ENCODE peak calls at places on chromosomes 4 and X, in nine cellular contexts. Y is stimulated activated CD4-positive, alpha-beta T cell treated with anti-CD3 and anti-CD28 coated beads, Interleukin-2, amount 100 ng/mL, for 24 hours; Q is HT1080; K is NCI-H2029; P is GDM1; B is SW480; R is CD4-positive, alpha-beta T cell; G is heart right ventricle; U is neural crest cell. J is an unnamed sample.
A peak's percentile ranks its signal among the peaks of the same experiment; 100 is the strongest.

GRCh38 chr4:77082886-77083608 is 7.3 kb upstream of the CCNI start:
- DNase-seq in G (no peak), Q (no peak), Y (no peak), R (no peak), B (no peak), U (no peak), K (no peak), P (no peak), J (no peak)

GRCh38 chr4:27490747-27491146 is 630.1 kb downstream of the STIM2 start:
- DNase-seq in G (no peak), B (no peak), P (no peak), U (no peak), K (no peak), Y (no peak), R (no peak), Q (no peak), J (no peak)

GRCh38 chr4:175369087-175369486 is 443.0 kb downstream of the GPM6A start:
- DNase-seq in R (no peak), G (no peak), Q (peak; percentile 4), U (no peak), P (no peak), Y (no peak), B (no peak), K (no peak), J (no peak)

GRCh38 chr4:24615977-24616376 is 31.6 kb upstream of the DHX15 start:
- DNase-seq in B (no peak), K (no peak), P (no peak), R (no peak), G (no peak), Y (no peak), Q (no peak), U (no peak), J (no peak)

GRCh38 chr4:60683953-60684352 is 516.2 kb upstream of the ADGRL3 start:
- DNase-seq in G (no peak), B (no peak), P (no peak), Y (no peak), K (no peak), Q (peak; percentile 35), U (no peak), R (no peak), J (no peak)

GRCh38 chr4:6265546-6265945 is 4.1 kb upstream of the WFS1 start:
- DNase-seq in P (no peak), B (no peak), Q (no peak), G (no peak), R (no peak), U (no peak), Y (no peak), K (no peak), J (no peak)

GRCh38 chr4:123415977-123416376 is 19.4 kb downstream of the SPRY1 start:
- DNase-seq in R (no peak), U (no peak), B (peak; percentile 2), Y (peak; percentile 51), G (no peak), Q (no peak), P (peak; percentile 72), K (no peak), J (no peak)

GRCh38 chr4:186400676-186401075 is 134.7 kb downstream of the F11 start:
- DNase-seq in K (no peak), R (no peak), B (no peak), Y (no peak), Q (peak; percentile 31), P (no peak), G (no peak), U (no peak), J (no peak)

GRCh38 chr4:98363431-98363830 is 102.2 kb downstream of the RAP1GDS1 start:
- DNase-seq in R (no peak), G (no peak), U (no peak), Q (no peak), B (no peak), K (no peak), Y (no peak), P (no peak), J (no peak)

GRCh38 chr4:26912810-26913209 is 52.2 kb downstream of the STIM2 start:
- DNase-seq in Y (no peak), U (no peak), R (no peak), K (no peak), Q (no peak), P (no peak), B (no peak), G (no peak), J (no peak)

GRCh38 chr4:48906283-48907173 is at the start of gene OCIAD2:
- DNase-seq in P (no peak), B (peak; percentile 79), G (peak; percentile 63), U (peak; percentile 32), Y (peak; percentile 80), Q (peak; percentile 61), K (peak; percentile 94), R (peak; percentile 89), J (peak; percentile 43)

GRCh38 chr4:1192091-1192492 is 19.7 kb upstream of the SPON2 start:
- DNase-seq in Y (no peak), P (no peak), U (no peak), K (peak; percentile 50), R (no peak), Q (peak; percentile 89), G (peak; percentile 90), B (peak; percentile 22), J (peak; percentile 87)

GRCh38 chrX:35382966-35383365 is 415.2 kb upstream of the MAGEB16 start:
- DNase-seq in G (no peak), Q (no peak), K (no peak), U (no peak), B (no peak), R (no peak), P (no peak), Y (no peak), J (no peak)

GRCh38 chr4:64766565-64766964 is 357.3 kb upstream of the TECRL start:
- DNase-seq in Y (no peak), R (no peak), Q (no peak), P (no peak), B (no peak), K (no peak), U (no peak), G (no peak), J (no peak)

GRCh38 chr4:40623707-40624106 is 6.0 kb downstream of the RBM47 start:
- DNase-seq in Y (no peak), Q (no peak), P (no peak), B (no peak), K (no peak), G (no peak), R (no peak), U (no peak), J (no peak)

GRCh38 chrX:153775293-153775595 is 5.6 kb upstream of the SRPK3 start:
- DNase-seq in K (no peak), U (no peak), P (no peak), B (no peak), G (no peak), Y (no peak), Q (no peak), R (no peak), J (no peak)

GRCh38 chr4:42768125-42768748 is 111.3 kb upstream of the ATP8A1 start:
- DNase-seq in G (no peak), Q (no peak), R (no peak), Y (peak; percentile 8), B (no peak), P (no peak), U (no peak), K (peak; percentile 5), J (no peak)

GRCh38 chr4:105471566-105472176 is 2.2 kb downstream of the PPA2 start:
- DNase-seq in B (peak; percentile 54), P (peak; percentile 30), Q (peak; percentile 65), R (peak; percentile 66), K (peak; percentile 41), U (peak; percentile 67), Y (peak; percentile 59), G (peak; percentile 76), J (peak; percentile 70)

GRCh38 chr4:122548452-122548851 is 72.4 kb downstream of the IL21 start:
- DNase-seq in K (no peak), P (no peak), G (no peak), Q (peak; percentile 73), B (no peak), U (no peak), Y (no peak), R (no peak), J (no peak)

GRCh38 chrX:3962511-3963350 is 249.3 kb upstream of the PRKX start:
- DNase-seq in K (no peak), R (no peak), Q (peak; percentile 4), G (no peak), Y (no peak), U (peak; percentile 51), B (peak; percentile 33), P (no peak), J (peak; percentile 3)

GRCh38 chr4:184251680-184252000 is 34.0 kb upstream of the ENPP6 start:
- DNase-seq in R (no peak), P (no peak), U (no peak), Y (peak; percentile 17), K (no peak), Q (no peak), B (no peak), G (no peak), J (no peak)

GRCh38 chr4:169689681-169690080 is 68.1 kb downstream of the HPF1 start:
- DNase-seq in Q (no peak), R (no peak), B (no peak), P (no peak), K (no peak), G (no peak), U (no peak), Y (no peak), J (no peak)

GRCh38 chr4:152896819-152897218 is 39.3 kb upstream of the FHDC1 start:
- DNase-seq in B (no peak), Y (no peak), G (no peak), P (no peak), R (no peak), K (no peak), U (no peak), Q (no peak), J (no peak)

GRCh38 chr4:1200425-1201035 is 28.1 kb upstream of the SPON2 start:
- DNase-seq in K (no peak), G (peak; percentile 38), U (no peak), Y (no peak), Q (peak; percentile 60), P (no peak), B (no peak), R (no peak), J (no peak)

GRCh38 chrX:100931218-100931924 is 2.7 kb upstream of the XKRX start:
- DNase-seq in U (no peak), K (no peak), Y (no peak), R (no peak), Q (no peak), G (no peak), B (no peak), P (no peak), J (no peak)

GRCh38 chrX:37746268-37746931 is 33.5 kb upstream of the CYBB start:
- DNase-seq in B (peak; percentile 6), P (peak; percentile 15), U (no peak), Y (peak; percentile 20), Q (peak; percentile 42), G (no peak), K (no peak), R (no peak), J (no peak)

GRCh38 chr4:77185681-77186080 is 28.7 kb downstream of the CCNG2 start:
- DNase-seq in K (no peak), R (no peak), Y (no peak), B (no peak), P (no peak), Q (no peak), G (no peak), U (no peak), J (no peak)

GRCh38 chrX:11064851-11065600 is 46.1 kb upstream of the HCCS start:
- DNase-seq in Y (no peak), R (no peak), U (no peak), B (no peak), P (no peak), Q (no peak), G (no peak), K (no peak), J (peak; percentile 59)

GRCh38 chrX:72641601-72642000 is 69.0 kb upstream of the HDAC8 start:
- DNase-seq in Q (no peak), K (no peak), P (no peak), R (no peak), B (no peak), Y (no peak), U (no peak), G (no peak), J (no peak)

GRCh38 chr4:112751447-112751846 is 114.5 kb downstream of the LARP7 start:
- DNase-seq in R (no peak), P (no peak), Q (no peak), K (no peak), Y (no peak), G (no peak), B (no peak), U (no peak), J (no peak)

GRCh38 chr4:5451243-5451642 is 257.1 kb downstream of the EVC2 start:
- DNase-seq in Y (no peak), K (no peak), P (no peak), G (no peak), U (no peak), B (no peak), Q (no peak), R (no peak), J (no peak)